ENCODE peak calls at places on chromosome 12, in four cellular contexts. One of them, this sample, is unnamed.

GRCh38 chr12:4910502-4911315 is 1.0 kb downstream of the KCNA1 start:
- DNase-seq in osteocyte: no peak
- DNase-seq in Calu3: no peak
- DNase-seq in WERI-Rb-1: no peak
- DNase-seq in this sample: peak

GRCh38 chr12:110270125-110270962 is 10.7 kb upstream of the ATP2A2 start:
- DNase-seq in WERI-Rb-1: peak
- DNase-seq in osteocyte: no peak
- DNase-seq in Calu3: peak
- DNase-seq in this sample: no peak

GRCh38 chr12:23169012-23170003 is 544.3 kb downstream of the ETNK1 start:
- DNase-seq in osteocyte: no peak
- DNase-seq in WERI-Rb-1: no peak
- DNase-seq in Calu3: no peak
- DNase-seq in this sample: no peak

GRCh38 chr12:124359671-124360581 is 65.0 kb downstream of the RFLNA start:
- DNase-seq in WERI-Rb-1: no peak
- DNase-seq in Calu3: no peak
- DNase-seq in osteocyte: no peak
- DNase-seq in this sample: no peak

GRCh38 chr12:121120989-121121755 is 11.5 kb upstream of the P2RX7 start:
- DNase-seq in Calu3: no peak
- DNase-seq in osteocyte: no peak
- DNase-seq in WERI-Rb-1: no peak
- DNase-seq in this sample: no peak

GRCh38 chr12:11661491-11662085 is 12.1 kb downstream of the ETV6 start:
- DNase-seq in WERI-Rb-1: no peak
- DNase-seq in Calu3: peak
- DNase-seq in osteocyte: no peak
- DNase-seq in this sample: no peak

GRCh38 chr12:116508145-116509121 is 50.7 kb upstream of the MAP1LC3B2 start:
- DNase-seq in Calu3: no peak
- DNase-seq in WERI-Rb-1: peak
- DNase-seq in osteocyte: no peak
- DNase-seq in this sample: peak

GRCh38 chr12:88381456-88381855 is 198.8 kb downstream of the KITLG start:
- DNase-seq in Calu3: no peak
- DNase-seq in WERI-Rb-1: no peak
- DNase-seq in osteocyte: no peak
- DNase-seq in this sample: no peak

GRCh38 chr12:130162771-130163460 is 652 bp downstream of the FZD10 start:
- DNase-seq in Calu3: no peak
- DNase-seq in osteocyte: no peak
- DNase-seq in WERI-Rb-1: no peak
- DNase-seq in this sample: no peak

DNA sequence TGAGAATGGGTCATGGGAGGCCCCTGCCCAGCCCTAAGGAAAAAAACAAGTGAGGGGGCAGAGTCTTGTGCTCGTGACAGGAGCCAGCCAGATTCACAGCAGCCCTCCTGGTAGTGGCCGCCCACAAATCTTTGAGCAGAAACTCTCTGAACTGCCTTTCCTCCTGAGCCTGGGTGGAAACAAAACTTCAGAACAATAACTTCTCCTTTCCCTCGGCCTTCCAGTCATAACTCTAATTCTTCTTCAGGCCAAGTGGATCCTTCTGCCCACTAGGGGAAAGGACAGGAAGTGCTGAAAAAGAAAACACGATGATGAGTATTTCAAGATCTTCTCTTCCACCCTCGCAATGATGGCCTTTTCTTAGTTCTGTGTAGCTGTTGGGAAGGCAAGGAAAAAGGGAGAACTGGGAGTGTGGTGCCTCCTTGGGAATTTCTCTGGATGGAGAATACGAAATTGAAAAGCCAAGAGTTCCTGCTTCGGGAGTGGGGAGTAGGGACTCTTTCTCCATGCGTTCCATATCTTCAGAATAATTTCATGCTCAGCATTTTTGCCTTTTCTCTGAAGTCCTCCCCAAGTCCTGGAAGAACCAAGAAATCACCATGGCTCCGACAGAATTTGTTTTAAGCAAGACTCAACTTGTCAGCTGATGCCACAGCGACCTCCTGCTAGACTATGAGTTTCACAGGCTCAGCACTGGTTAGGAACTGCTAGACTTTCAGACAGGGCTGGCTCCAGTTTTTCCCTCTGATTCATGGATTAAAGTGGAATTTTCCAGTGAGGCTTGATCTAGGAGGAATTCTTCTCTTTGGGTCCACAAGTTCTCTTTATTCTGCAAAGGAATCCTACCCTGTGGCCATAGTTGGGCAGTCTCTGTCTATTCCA is 188.9 kb downstream of the CAND1 start:
- DNase-seq in Calu3: no peak
- DNase-seq in WERI-Rb-1: no peak
- DNase-seq in osteocyte: no peak
- DNase-seq in this sample: peak
- TF ChIP-seq CTCF in Calu3: no peak
- TF ChIP-seq CTCF in WERI-Rb-1: peak
- TF ChIP-seq CTCF in osteocyte: peak
- TF ChIP-seq CTCF in this sample: no peak

DNA sequence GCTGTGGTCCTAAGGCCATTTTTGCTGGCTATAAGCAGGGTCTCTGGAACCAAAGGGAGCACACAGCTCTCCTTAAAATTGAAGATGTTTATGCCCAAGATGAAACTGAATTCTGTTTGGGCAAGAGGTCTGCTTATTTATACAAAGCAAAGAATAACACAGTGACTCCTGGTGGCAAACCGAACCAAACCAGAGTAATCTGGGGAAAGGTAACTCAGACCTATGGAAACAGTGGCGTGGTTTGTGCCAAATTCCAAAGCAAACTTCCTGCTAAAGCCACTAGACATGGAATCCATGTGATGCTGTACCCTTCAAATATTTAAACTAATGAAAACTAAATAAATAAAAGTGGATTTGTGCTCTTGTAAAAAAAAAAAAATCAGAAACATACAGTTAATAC is 29.6 kb upstream of the BICDL1 start:
- DNase-seq in osteocyte: no peak
- DNase-seq in Calu3: no peak
- DNase-seq in WERI-Rb-1: no peak
- DNase-seq in this sample: no peak
- TF ChIP-seq CTCF in osteocyte: no peak
- TF ChIP-seq CTCF in Calu3: no peak
- TF ChIP-seq CTCF in WERI-Rb-1: no peak
- TF ChIP-seq CTCF in this sample: no peak

GRCh38 chr12:42024495-42024830 is 120.2 kb downstream of the GXYLT1 start:
- DNase-seq in Calu3: no peak
- DNase-seq in osteocyte: no peak
- DNase-seq in WERI-Rb-1: no peak
- DNase-seq in this sample: no peak
- TF ChIP-seq CTCF in Calu3: no peak
- TF ChIP-seq CTCF in osteocyte: no peak
- TF ChIP-seq CTCF in WERI-Rb-1: no peak
- TF ChIP-seq CTCF in this sample: no peak

GRCh38 chr12:73731658-73732057 is 806.0 kb upstream of the ATXN7L3B start:
- DNase-seq in osteocyte: no peak
- DNase-seq in WERI-Rb-1: no peak
- DNase-seq in Calu3: no peak
- DNase-seq in this sample: no peak

GRCh38 chr12:73726881-73727280 is 810.8 kb upstream of the ATXN7L3B start:
- DNase-seq in Calu3: no peak
- DNase-seq in osteocyte: no peak
- DNase-seq in WERI-Rb-1: no peak
- DNase-seq in this sample: no peak
- TF ChIP-seq CTCF in Calu3: no peak
- TF ChIP-seq CTCF in osteocyte: no peak
- TF ChIP-seq CTCF in WERI-Rb-1: no peak
- TF ChIP-seq CTCF in this sample: no peak

DNA sequence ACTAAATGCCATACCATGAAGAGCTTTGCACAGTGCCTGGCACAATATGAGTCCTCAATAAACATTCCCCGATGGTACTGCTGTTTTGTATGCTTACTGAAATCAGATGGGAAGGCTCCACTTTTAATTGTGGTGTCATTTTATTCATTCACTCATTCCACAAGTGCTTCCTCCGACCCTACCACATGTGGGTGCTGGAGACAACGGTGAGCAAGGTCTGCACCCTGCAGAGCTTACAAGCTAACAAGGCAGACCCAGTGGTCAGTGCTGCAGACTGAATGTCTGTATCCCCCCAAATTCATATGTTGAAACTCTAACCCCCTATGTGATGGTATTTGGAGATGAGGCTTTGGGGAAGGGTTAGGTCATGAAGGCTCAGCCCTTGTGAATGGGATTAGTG is 48.3 kb downstream of the RFX4 start:
- DNase-seq in osteocyte: no peak
- DNase-seq in WERI-Rb-1: no peak
- DNase-seq in Calu3: no peak
- DNase-seq in this sample: no peak
- TF ChIP-seq CTCF in osteocyte: no peak
- TF ChIP-seq CTCF in WERI-Rb-1: no peak
- TF ChIP-seq CTCF in Calu3: no peak
- TF ChIP-seq CTCF in this sample: no peak

GRCh38 chr12:127430401-127430800 is 836.6 kb upstream of the TMEM132C start:
- DNase-seq in osteocyte: no peak
- DNase-seq in Calu3: no peak
- DNase-seq in WERI-Rb-1: no peak
- DNase-seq in this sample: no peak
- TF ChIP-seq CTCF in osteocyte: no peak
- TF ChIP-seq CTCF in Calu3: no peak
- TF ChIP-seq CTCF in WERI-Rb-1: no peak
- TF ChIP-seq CTCF in this sample: no peak

GRCh38 chr12:51913071-51914033 is 6.0 kb downstream of the ACVRL1 start:
- DNase-seq in osteocyte: no peak
- DNase-seq in WERI-Rb-1: peak
- DNase-seq in Calu3: no peak
- DNase-seq in this sample: no peak
- TF ChIP-seq CTCF in osteocyte: no peak
- TF ChIP-seq CTCF in WERI-Rb-1: peak
- TF ChIP-seq CTCF in Calu3: no peak
- TF ChIP-seq CTCF in this sample: no peak

DNA sequence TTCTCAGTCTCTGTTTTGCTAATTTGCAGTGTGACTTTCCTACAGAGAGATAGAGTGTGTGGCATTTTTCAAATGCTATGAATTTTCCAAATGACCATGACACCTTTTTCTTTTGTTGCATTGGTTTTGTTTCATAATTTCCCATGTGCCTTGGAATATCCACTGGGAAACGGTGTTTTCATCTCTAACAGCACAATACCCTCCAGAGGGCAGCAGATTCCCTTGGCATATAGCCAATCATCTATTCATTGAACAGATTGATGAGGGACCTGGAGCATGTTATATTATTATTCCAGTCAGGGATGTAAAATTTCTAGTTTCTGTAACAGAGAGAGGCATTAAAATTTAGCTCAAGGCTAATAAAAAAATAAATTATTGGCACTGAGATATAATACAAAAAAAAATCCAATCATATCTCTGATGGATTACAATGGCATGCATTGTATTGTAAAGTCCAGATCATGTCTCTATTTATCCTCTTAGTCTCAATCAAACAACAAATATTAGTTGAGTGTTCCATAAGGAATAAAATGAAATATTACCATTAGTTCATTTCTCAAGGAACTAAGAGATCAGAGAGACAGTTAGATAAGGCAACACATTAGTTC is 29.6 kb upstream of the NTN4 start:
- DNase-seq in osteocyte: no peak
- DNase-seq in Calu3: peak
- DNase-seq in WERI-Rb-1: peak
- DNase-seq in this sample: no peak
- TF ChIP-seq CTCF in osteocyte: peak
- TF ChIP-seq CTCF in Calu3: peak
- TF ChIP-seq CTCF in WERI-Rb-1: peak
- TF ChIP-seq CTCF in this sample: peak

GRCh38 chr12:39145175-39145999 is 240.0 kb upstream of the CPNE8 start:
- DNase-seq in osteocyte: no peak
- DNase-seq in Calu3: no peak
- DNase-seq in WERI-Rb-1: no peak
- DNase-seq in this sample: peak
- TF ChIP-seq CTCF in osteocyte: peak
- TF ChIP-seq CTCF in Calu3: no peak
- TF ChIP-seq CTCF in WERI-Rb-1: no peak
- TF ChIP-seq CTCF in this sample: no peak

GRCh38 chr12:25130741-25131188 is 64.2 kb downstream of the DNAI7 start:
- DNase-seq in osteocyte: no peak
- DNase-seq in Calu3: no peak
- DNase-seq in WERI-Rb-1: no peak
- DNase-seq in this sample: peak
- TF ChIP-seq CTCF in osteocyte: peak
- TF ChIP-seq CTCF in Calu3: no peak
- TF ChIP-seq CTCF in WERI-Rb-1: no peak
- TF ChIP-seq CTCF in this sample: peak